ENCODE peak calls at places on chromosomes 3 and 15, in four cellular contexts. B is GM12878, Z is K562, X is endothelial cell of umbilical vein. O is an unnamed sample.

GRCh38 chr3:100032262-100032661 is 82.0 kb downstream of the FILIP1L start:
- DNase-seq in B (no peak), Z (no peak), X (no peak), O (peak)

GRCh38 chr3:152870027-152870426 is 35.1 kb downstream of the P2RY1 start:
- DNase-seq in B (peak), Z (no peak), X (no peak), O (no peak)

GRCh38 chr3:14494973-14495300 is 45.2 kb downstream of the GRIP2 start:
- DNase-seq in B (no peak), Z (no peak), X (no peak), O (no peak)

GRCh38 chr15:67611803-67612369 is 69.4 kb downstream of the MAP2K5 start:
- DNase-seq in B (no peak), Z (no peak), X (peak), O (peak)

GRCh38 chr15:47862402-47862801 is 145.1 kb downstream of the SEMA6D start:
- DNase-seq in B (peak), Z (no peak), X (no peak), O (no peak)

GRCh38 chr3:13045904-13046568 is 27.2 kb downstream of the IQSEC1 start:
- DNase-seq in B (peak), Z (no peak), X (no peak), O (no peak)

GRCh38 chr3:65144791-65145355 is 457.1 kb upstream of the ADAMTS9 start:
- DNase-seq in B (no peak), Z (no peak), X (no peak), O (peak)

GRCh38 chr3:106068386-106068785 is 199.6 kb upstream of the CBLB start:
- DNase-seq in B (no peak), Z (no peak), X (peak), O (no peak)

GRCh38 chr3:49410844-49411549 is 779 bp downstream of the RHOA start:
- DNase-seq in B (no peak), Z (no peak), X (peak), O (no peak)

GRCh38 chr3:176697284-176697889 is 499.9 kb downstream of the TBL1XR1 start:
- DNase-seq in B (no peak), Z (peak), X (no peak), O (no peak)

GRCh38 chr15:35484231-35484945 is 61.6 kb downstream of the DPH6 start:
- DNase-seq in B (no peak), Z (no peak), X (no peak), O (no peak)

GRCh38 chr15:85480923-85481322 is 100.5 kb downstream of the AKAP13 start:
- DNase-seq in B (no peak), Z (no peak), X (no peak), O (no peak)

GRCh38 chr3:55491296-55491816 is 4.2 kb upstream of the WNT5A start:
- DNase-seq in B (no peak), Z (no peak), X (peak), O (peak)
- TF ChIP-seq FOS in B (no peak), Z (no peak), X (no peak), O (peak)

GRCh38 chr3:45110185-45110833 is 35.9 kb downstream of the CDCP1 start:
- DNase-seq in B (no peak), Z (no peak), X (no peak), O (no peak)
- H3K9ac ChIP-seq in B (no peak), Z (peak), X (no peak), O (no peak)

GRCh38 chr3:45870099-45870498 is 16.2 kb upstream of the CCR9 start:
- DNase-seq in B (no peak), Z (no peak), X (no peak), O (no peak)
- TF ChIP-seq FOS in B (no peak), Z (no peak), X (no peak), O (no peak)

GRCh38 chr15:76339302-76340197 is 3.0 kb downstream of the ISL2 start:
- DNase-seq in B (no peak), Z (no peak), X (peak), O (no peak)

GRCh38 chr15:76340198-76340801 is 3.7 kb downstream of the ISL2 start:
- DNase-seq in B (no peak), Z (no peak), X (peak), O (no peak)

GRCh38 chr15:76337739-76338554 is 1.4 kb downstream of the ISL2 start:
- DNase-seq in B (no peak), Z (peak), X (no peak), O (no peak)

GRCh38 chr15:76337047-76337738 is 620 bp downstream of the ISL2 start:
- DNase-seq in B (no peak), Z (peak), X (peak), O (peak)

GRCh38 chr15:76338555-76339301 is 2.2 kb downstream of the ISL2 start:
- DNase-seq in B (no peak), Z (no peak), X (no peak), O (no peak)
- H3K9ac ChIP-seq in B (no peak), Z (peak), X (no peak), O (peak)